ENCODE peak calls at places on chromosomes 11 and 22, in nine cellular contexts. K is AG08396; U is endothelial cell; Y is effector memory CD4-positive, alpha-beta T cell; O is CD4-positive, CD25-positive, alpha-beta regulatory T cell; F is T1000; E is SK-N-MC; R is foreskin fibroblast; V is activated T-cell treated with anti-CD3 and anti-CD28 coated beads, Interleukin-2, amount 50 U/mL, for 24 hours. Z is an unnamed sample.

GRCh38 chr22:29266564-29267461 is 968 bp downstream of the RHBDD3 start:
- DNase-seq in K (no peak), U (no peak), Y (no peak), O (peak; percentile 7), F (no peak), E (no peak), R (peak; percentile 35), V (peak; percentile 47), Z (no peak)

GRCh38 chr11:104623518-104623917 is 274.7 kb downstream of the CASP12 start:
- DNase-seq in K (peak; percentile 24), U (no peak), Y (no peak), O (no peak), F (no peak), E (no peak), R (peak; percentile 80), V (no peak), Z (no peak)

GRCh38 chr11:120632579-120632978 is 121.0 kb downstream of the GRIK4 start:
- DNase-seq in K (no peak), U (no peak), Y (no peak), O (no peak), F (no peak), E (no peak), R (no peak), V (no peak), Z (peak; percentile 59)

GRCh38 chr11:129695543-129696308 is 119.9 kb upstream of the TMEM45B start:
- DNase-seq in K (peak; percentile 31), U (peak; percentile 88), Y (peak; percentile 4), O (peak; percentile 57), F (no peak), E (no peak), R (peak; percentile 52), V (peak; percentile 83), Z (peak; percentile 33)

GRCh38 chr11:80843266-80843974 is 1402.6 kb upstream of the TENM4 start:
- DNase-seq in K (no peak), U (no peak), Y (no peak), O (no peak), F (no peak), E (no peak), R (no peak), V (no peak), Z (peak; percentile 5)

GRCh38 chr11:120964857-120965256 is 59.0 kb upstream of the TBCEL start:
- DNase-seq in K (no peak), U (no peak), Y (no peak), O (no peak), F (no peak), E (no peak), R (peak; percentile 41), V (no peak), Z (no peak)

GRCh38 chr11:117826832-117827231 is 2.3 kb upstream of the FXYD2 start:
- DNase-seq in K (no peak), U (no peak), Y (no peak), O (no peak), F (no peak), E (no peak), R (no peak), V (peak; percentile 17), Z (no peak)

GRCh38 chr11:96390403-96390830 is 604 bp downstream of the JRKL start:
- DNase-seq in K (no peak), U (no peak), Y (no peak), O (no peak), F (no peak), E (no peak), R (peak; percentile 36), V (no peak), Z (no peak)

GRCh38 chr11:99015634-99016454 is 4.9 kb upstream of the CNTN5 start:
- DNase-seq in K (peak; percentile 50), U (no peak), Y (no peak), O (peak; percentile 39), F (no peak), E (no peak), R (peak; percentile 41), V (no peak), Z (peak; percentile 54)

GRCh38 chr11:64544616-64545296 is 46.3 kb upstream of the SLC22A12 start:
- DNase-seq in K (no peak), U (no peak), Y (no peak), O (no peak), F (no peak), E (no peak), R (no peak), V (no peak), Z (no peak)

GRCh38 chr11:30062103-30062502 is 45.3 kb upstream of the KCNA4 start:
- DNase-seq in K (no peak), U (no peak), Y (no peak), O (no peak), F (no peak), E (no peak), R (no peak), V (no peak), Z (no peak)

GRCh38 chr11:61919113-61919840 is 1.9 kb upstream of the RAB3IL1 start:
- DNase-seq in K (peak; percentile 5), U (no peak), Y (no peak), O (no peak), F (no peak), E (no peak), R (no peak), V (no peak), Z (peak; percentile 14)

GRCh38 chr22:22362311-22362710 is 117.7 kb downstream of the VPREB1 start:
- DNase-seq in K (no peak), U (no peak), Y (no peak), O (no peak), F (no peak), E (no peak), R (no peak), V (no peak), Z (no peak)

GRCh38 chr11:69711824-69712801 is 8.3 kb upstream of the FGF19 start:
- DNase-seq in K (no peak), U (no peak), Y (no peak), O (peak; percentile 80), F (no peak), E (no peak), R (no peak), V (peak; percentile 44), Z (no peak)

GRCh38 chr11:61774441-61774840 is 18.0 kb downstream of the TMEM258 start:
- DNase-seq in K (no peak), U (no peak), Y (no peak), O (no peak), F (no peak), E (no peak), R (no peak), V (no peak), Z (no peak)

GRCh38 chr22:36397081-36397766 is 9.5 kb upstream of the MYH9 start:
- DNase-seq in K (peak; percentile 57), U (no peak), Y (no peak), O (no peak), F (no peak), E (no peak), R (peak; percentile 63), V (no peak), Z (no peak)

GRCh38 chr11:131678658-131679340 is 308.4 kb downstream of the NTM start:
- DNase-seq in K (no peak), U (no peak), Y (no peak), O (no peak), F (no peak), E (no peak), R (no peak), V (no peak), Z (no peak)

GRCh38 chr11:62445314-62445740 is 26.5 kb downstream of the SCGB1A1 start:
- DNase-seq in K (peak; percentile 43), U (no peak), Y (no peak), O (no peak), F (no peak), E (no peak), R (no peak), V (no peak), Z (no peak)

GRCh38 chr11:79400717-79401330 is 40.0 kb downstream of the TENM4 start:
- DNase-seq in K (peak; percentile 55), U (peak; percentile 63), Y (no peak), O (no peak), F (no peak), E (no peak), R (peak; percentile 75), V (no peak), Z (peak; percentile 32)

GRCh38 chr11:113571531-113571930 is 96.3 kb upstream of the DRD2 start:
- DNase-seq in K (no peak), U (no peak), Y (no peak), O (no peak), F (no peak), E (no peak), R (no peak), V (no peak), Z (no peak)

GRCh38 chr11:88484873-88485621 is 147.5 kb upstream of the CTSC start:
- DNase-seq in K (no peak), U (peak; percentile 30), Y (no peak), O (peak; percentile 52), F (no peak), E (no peak), R (peak; percentile 38), V (peak; percentile 39), Z (peak; percentile 45)

GRCh38 chr22:32897400-32897799 is 95.9 kb downstream of the TIMP3 start:
- DNase-seq in K (no peak), U (no peak), Y (no peak), O (no peak), F (no peak), E (no peak), R (no peak), V (no peak), Z (no peak)

GRCh38 chr11:47489395-47489755 is 40.4 kb upstream of the RAPSN start:
- DNase-seq in K (no peak), U (no peak), Y (no peak), O (no peak), F (no peak), E (no peak), R (peak; percentile 46), V (no peak), Z (no peak)

GRCh38 chr22:30829901-30830550 is 135.4 kb downstream of the OSBP2 start:
- DNase-seq in K (peak; percentile 79), U (no peak), Y (no peak), O (no peak), F (peak; percentile 61), E (no peak), R (peak; percentile 92), V (no peak), Z (peak; percentile 4)

GRCh38 chr22:47201996-47202818 is 439.8 kb downstream of the TBC1D22A start:
- DNase-seq in K (no peak), U (no peak), Y (no peak), O (no peak), F (no peak), E (no peak), R (no peak), V (peak; percentile 24), Z (no peak)

GRCh38 chr11:19508166-19508565 is 204.5 kb upstream of the NAV2 start:
- DNase-seq in K (peak; percentile 28), U (no peak), Y (no peak), O (no peak), F (no peak), E (no peak), R (peak; percentile 84), V (no peak), Z (no peak)

GRCh38 chr11:109729761-109730160 is 307.8 kb downstream of the C11orf87 start:
- DNase-seq in K (no peak), U (no peak), Y (no peak), O (no peak), F (no peak), E (no peak), R (no peak), V (no peak), Z (no peak)

GRCh38 chr11:13939952-13940610 is 22.4 kb upstream of the SPON1 start:
- DNase-seq in K (peak; percentile 22), U (no peak), Y (no peak), O (no peak), F (peak; percentile 47), E (no peak), R (peak; percentile 82), V (no peak), Z (no peak)

GRCh38 chr11:15145635-15146034 is 30.9 kb downstream of the INSC start:
- DNase-seq in K (no peak), U (no peak), Y (no peak), O (no peak), F (no peak), E (no peak), R (peak; percentile 28), V (no peak), Z (no peak)